ENCODE peak calls at places on chromosomes 12 and 14, in eight cellular contexts. U, E, K, S, G, C, B and J are unnamed samples.

GRCh38 chr12:76368230-76368629 is 20.0 kb upstream of the BBS10 start:
- DNase-seq in U (no peak), E (no peak), K (no peak), S (no peak), G (no peak), C (no peak), B (no peak), J (no peak)

GRCh38 chr12:68303850-68304249 is 28.3 kb downstream of the MDM1 start:
- DNase-seq in U (no peak), E (no peak), K (no peak), S (no peak), G (no peak), C (no peak), B (no peak), J (no peak)

GRCh38 chr12:59164991-59165718 is 244.9 kb upstream of the LRIG3 start:
- DNase-seq in U (no peak), E (peak; percentile 76), K (no peak), S (peak; percentile 16), G (peak; percentile 13), C (no peak), B (peak; percentile 4), J (peak; percentile 41)

GRCh38 chr12:3428631-3429030 is 62.4 kb upstream of the PRMT8 start:
- DNase-seq in U (no peak), E (no peak), K (no peak), S (no peak), G (no peak), C (no peak), B (no peak), J (no peak)

GRCh38 chr12:104952816-104953215 is 5.3 kb downstream of the SLC41A2 start:
- DNase-seq in U (no peak), E (no peak), K (no peak), S (no peak), G (no peak), C (no peak), B (no peak), J (no peak)

GRCh38 chr14:96176811-96177211 is 27.8 kb upstream of the BDKRB2 start:
- DNase-seq in U (no peak), E (no peak), K (no peak), S (no peak), G (no peak), C (no peak), B (no peak), J (no peak)

GRCh38 chr12:95017482-95017881 is 14.0 kb upstream of the NDUFA12 start:
- DNase-seq in U (no peak), E (no peak), K (no peak), S (no peak), G (no peak), C (no peak), B (no peak), J (no peak)

GRCh38 chr14:35532783-35533356 is 1.1 kb upstream of the INSM2 start:
- DNase-seq in U (no peak), E (no peak), K (no peak), S (no peak), G (no peak), C (no peak), B (no peak), J (peak; percentile 32)

GRCh38 chr12:58420496-58420895 is 479.1 kb downstream of the ATP23 start:
- DNase-seq in U (no peak), E (no peak), K (no peak), S (no peak), G (no peak), C (no peak), B (no peak), J (peak; percentile 32)

GRCh38 chr14:33568935-33569579 is 381.8 kb downstream of the EGLN3 start:
- DNase-seq in U (no peak), E (no peak), K (no peak), S (no peak), G (no peak), C (no peak), B (no peak), J (peak; percentile 75)

GRCh38 chr14:87896393-87897380 is 96.3 kb downstream of the GALC start:
- DNase-seq in U (no peak), E (peak; percentile 81), K (peak; percentile 41), S (peak; percentile 24), G (peak; percentile 41), C (no peak), B (peak; percentile 35), J (peak; percentile 46)

GRCh38 chr14:65750906-65751305 is 338.4 kb downstream of the FUT8 start:
- DNase-seq in U (no peak), E (no peak), K (no peak), S (no peak), G (no peak), C (no peak), B (no peak), J (no peak)

GRCh38 chr14:99808515-99808914 is 15.3 kb downstream of the EML1 start:
- DNase-seq in U (no peak), E (no peak), K (no peak), S (no peak), G (no peak), C (no peak), B (no peak), J (no peak)

GRCh38 chr14:100449225-100449987 is 126.3 kb downstream of the SLC25A47 start:
- DNase-seq in U (no peak), E (no peak), K (no peak), S (no peak), G (no peak), C (no peak), B (peak; percentile 49), J (no peak)

GRCh38 chr12:3187846-3188755 is 110.9 kb downstream of the TSPAN9 start:
- DNase-seq in U (no peak), E (no peak), K (no peak), S (no peak), G (no peak), C (no peak), B (no peak), J (no peak)

GRCh38 chr14:89340200-89340667 is 76.8 kb downstream of the FOXN3 start:
- DNase-seq in U (no peak), E (no peak), K (no peak), S (no peak), G (peak; percentile 76), C (no peak), B (no peak), J (no peak)

GRCh38 chr12:76790564-76791552 is 26.9 kb downstream of the ZDHHC17 start:
- DNase-seq in U (no peak), E (peak; percentile 51), K (peak; percentile 41), S (peak; percentile 6), G (peak; percentile 12), C (no peak), B (peak; percentile 36), J (peak; percentile 46)

DNA sequence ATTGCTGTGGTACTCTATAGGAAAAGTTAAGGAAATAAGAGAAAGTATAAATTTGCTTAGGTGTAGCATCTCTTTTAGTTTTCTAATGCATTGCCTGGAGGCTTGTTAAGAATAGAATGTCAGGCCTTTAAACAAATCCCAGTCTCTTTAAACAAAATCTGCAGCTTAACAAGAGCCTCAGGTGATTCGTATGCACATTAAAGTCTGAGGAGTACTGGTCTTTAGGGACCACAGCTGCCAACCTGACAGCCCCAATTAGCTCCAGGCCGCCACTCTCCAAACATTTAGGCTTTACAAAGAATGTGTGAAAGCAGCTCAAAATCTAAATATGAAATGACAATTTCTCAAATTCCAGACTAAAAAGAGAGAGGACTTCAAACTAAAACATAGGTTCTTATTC is 35.7 kb downstream of the PAWR start:
- DNase-seq in U (no peak), E (peak; percentile 66), K (no peak), S (no peak), G (no peak), C (no peak), B (no peak), J (no peak)
- H4K20me1 ChIP-seq in U (no peaks in the 10 kb centered on the region), E (peaks cover 76% of the 10 kb centered on the region), K (no peaks in the 10 kb centered on the region), S (peaks cover 3% of the 10 kb centered on the region), G (peaks cover 46% of the 10 kb centered on the region), C (peaks cover 4% of the 10 kb centered on the region), B (no peaks in the 10 kb centered on the region), J (peaks cover 6% of the 10 kb centered on the region)

GRCh38 chr14:23104070-23104590 is 659 bp downstream of the CIROP start:
- DNase-seq in U (no peak), E (no peak), K (no peak), S (no peak), G (no peak), C (no peak), B (no peak), J (no peak)

GRCh38 chr14:23105348-23105824 is 597 bp upstream of the CIROP start:
- DNase-seq in U (no peak), E (no peak), K (no peak), S (no peak), G (no peak), C (peak; percentile 36), B (no peak), J (no peak)

GRCh38 chr14:23106747-23107045 is 1.9 kb upstream of the CIROP start:
- DNase-seq in U (no peak), E (no peak), K (no peak), S (no peak), G (no peak), C (no peak), B (no peak), J (no peak)

GRCh38 chr14:23103581-23103980 is 1.2 kb downstream of the CIROP start:
- DNase-seq in U (no peak), E (no peak), K (no peak), S (no peak), G (no peak), C (no peak), B (no peak), J (no peak)

DNA sequence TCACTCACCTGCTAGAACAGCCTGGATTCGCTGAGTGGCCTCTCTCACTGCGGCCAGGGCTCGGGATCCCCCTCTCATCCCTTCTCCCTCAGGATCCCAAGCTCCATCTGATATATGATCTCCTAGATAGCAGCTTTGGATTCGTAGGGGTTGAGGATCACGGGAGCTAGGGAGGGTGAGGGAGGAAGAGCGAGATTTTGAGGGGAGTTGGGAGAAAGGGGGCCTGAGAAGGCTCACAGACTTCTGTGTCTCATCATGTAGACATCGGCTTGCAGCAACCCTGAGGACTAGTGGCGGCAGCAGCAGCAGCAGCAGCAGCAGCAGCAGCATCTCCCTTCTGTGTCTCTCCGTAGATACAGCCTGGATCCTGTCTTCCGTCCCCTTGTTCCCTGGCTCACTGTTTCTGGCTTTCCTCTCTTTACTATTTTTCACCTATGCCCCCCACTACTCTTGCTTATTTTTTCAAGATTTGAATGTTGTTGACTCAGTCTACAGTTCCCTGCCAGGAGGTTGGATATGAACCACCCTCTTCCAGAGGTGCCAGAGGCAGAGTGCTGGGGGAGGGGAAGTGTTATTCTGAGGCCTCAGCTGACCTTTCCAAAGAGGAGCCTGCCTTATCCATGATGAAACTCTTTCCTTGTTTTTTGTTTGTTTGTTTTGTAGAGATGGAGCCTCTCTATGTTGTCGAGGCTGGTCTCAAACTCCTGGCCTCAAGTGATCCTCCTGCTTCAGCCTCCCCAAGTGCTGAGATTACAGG is at the start of gene CIROP:
- DNase-seq in U (no peak), E (no peak), K (no peak), S (no peak), G (no peak), C (peak; percentile 45), B (no peak), J (no peak)
- TF ChIP-seq CTCF in U (no peak), E (no peak), K (no peak), S (no peak), G (no peak), C (peak; percentile 2), B (no peak), J (no peak)

GRCh38 chr12:22282283-22282682 is 52.2 kb downstream of the ST8SIA1 start:
- DNase-seq in U (no peak), E (no peak), K (no peak), S (no peak), G (no peak), C (no peak), B (no peak), J (peak; percentile 73)
- TF ChIP-seq POLR2AphosphoS5 in U (no peak), E (no peak), K (no peak), S (no peak), G (no peak), C (no peak), B (no peak), J (no peak)

GRCh38 chr12:45974171-45974719 is 16.1 kb downstream of the SCAF11 start:
- DNase-seq in U (no peak), E (no peak), K (no peak), S (no peak), G (no peak), C (no peak), B (no peak), J (no peak)
- H4K20me1 ChIP-seq in U (no peaks in the 10 kb centered on the region), E (peaks cover 33% of the 10 kb centered on the region), K (peaks cover 5% of the 10 kb centered on the region), S (peaks cover 37% of the 10 kb centered on the region), G (peaks cover 47% of the 10 kb centered on the region), C (peaks cover 1% of the 10 kb centered on the region), B (peaks cover 58% of the 10 kb centered on the region), J (peaks cover 8% of the 10 kb centered on the region)